ENCODE peak calls at places on chromosomes 12 and 14, in five cellular contexts. One of them, this sample, is unnamed.

GRCh38 chr12:78407722-78408121 is 456.9 kb upstream of the SYT1 start:
- DNase-seq in bronchial epithelial cell: no peak
- DNase-seq in CD8-positive, alpha-beta memory T cell: no peak
- DNase-seq in IMR-90: no peak
- DNase-seq in BJ: no peak
- DNase-seq in this sample: no peak

GRCh38 chr14:26255213-26255612 is 342.6 kb downstream of the NOVA1 start:
- DNase-seq in bronchial epithelial cell: peak
- DNase-seq in CD8-positive, alpha-beta memory T cell: no peak
- DNase-seq in IMR-90: peak
- DNase-seq in BJ: no peak
- DNase-seq in this sample: peak

GRCh38 chr12:99122959-99123358 is 477.9 kb downstream of the APAF1 start:
- DNase-seq in bronchial epithelial cell: no peak
- DNase-seq in CD8-positive, alpha-beta memory T cell: no peak
- DNase-seq in IMR-90: no peak
- DNase-seq in BJ: no peak
- DNase-seq in this sample: no peak

GRCh38 chr12:116802018-116802417 is 63.9 kb downstream of the RNFT2 start:
- DNase-seq in bronchial epithelial cell: no peak
- DNase-seq in CD8-positive, alpha-beta memory T cell: no peak
- DNase-seq in IMR-90: no peak
- DNase-seq in BJ: no peak
- DNase-seq in this sample: no peak

GRCh38 chr12:122862872-122863701 is 27.8 kb downstream of the HIP1R start:
- DNase-seq in bronchial epithelial cell: no peak
- DNase-seq in CD8-positive, alpha-beta memory T cell: no peak
- DNase-seq in IMR-90: no peak
- DNase-seq in BJ: no peak
- DNase-seq in this sample: no peak

GRCh38 chr12:7916936-7917335 is 19.1 kb downstream of the SLC2A3 start:
- DNase-seq in bronchial epithelial cell: no peak
- DNase-seq in CD8-positive, alpha-beta memory T cell: no peak
- DNase-seq in IMR-90: no peak
- DNase-seq in BJ: no peak
- DNase-seq in this sample: no peak

GRCh38 chr12:126784328-126784921 is 1482.5 kb upstream of the TMEM132C start:
- DNase-seq in bronchial epithelial cell: peak
- DNase-seq in CD8-positive, alpha-beta memory T cell: no peak
- DNase-seq in IMR-90: no peak
- DNase-seq in BJ: no peak
- DNase-seq in this sample: peak

GRCh38 chr14:74980746-74981661 is 21.7 kb upstream of the EIF2B2 start:
- DNase-seq in bronchial epithelial cell: no peak
- DNase-seq in CD8-positive, alpha-beta memory T cell: no peak
- DNase-seq in IMR-90: peak
- DNase-seq in BJ: no peak
- DNase-seq in this sample: peak

GRCh38 chr12:130164216-130164542 is 1.9 kb downstream of the FZD10 start:
- DNase-seq in bronchial epithelial cell: no peak
- DNase-seq in CD8-positive, alpha-beta memory T cell: no peak
- DNase-seq in IMR-90: no peak
- DNase-seq in BJ: no peak
- DNase-seq in this sample: no peak

GRCh38 chr12:80556566-80556965 is 112.5 kb downstream of the PTPRQ start:
- DNase-seq in bronchial epithelial cell: no peak
- DNase-seq in CD8-positive, alpha-beta memory T cell: no peak
- DNase-seq in IMR-90: no peak
- DNase-seq in BJ: no peak
- DNase-seq in this sample: peak

GRCh38 chr12:28175098-28175589 is 15.1 kb upstream of the CCDC91 start:
- DNase-seq in bronchial epithelial cell: no peak
- DNase-seq in CD8-positive, alpha-beta memory T cell: no peak
- DNase-seq in IMR-90: no peak
- DNase-seq in BJ: no peak
- DNase-seq in this sample: no peak

GRCh38 chr12:38586652-38587219 is 270.2 kb downstream of the ALG10B start:
- DNase-seq in bronchial epithelial cell: peak
- DNase-seq in CD8-positive, alpha-beta memory T cell: no peak
- DNase-seq in IMR-90: no peak
- DNase-seq in BJ: no peak
- DNase-seq in this sample: no peak

GRCh38 chr14:104771918-104772706 is 19.2 kb downstream of the SIVA1 start:
- DNase-seq in bronchial epithelial cell: no peak
- DNase-seq in CD8-positive, alpha-beta memory T cell: no peak
- DNase-seq in IMR-90: no peak
- DNase-seq in BJ: no peak
- DNase-seq in this sample: no peak

GRCh38 chr12:109295764-109296425 is 13.2 kb downstream of the FOXN4 start:
- DNase-seq in bronchial epithelial cell: no peak
- DNase-seq in CD8-positive, alpha-beta memory T cell: no peak
- DNase-seq in IMR-90: no peak
- DNase-seq in BJ: no peak
- DNase-seq in this sample: no peak

GRCh38 chr12:121175383-121176119 is 34.4 kb upstream of the P2RX4 start:
- DNase-seq in bronchial epithelial cell: no peak
- DNase-seq in CD8-positive, alpha-beta memory T cell: no peak
- DNase-seq in IMR-90: no peak
- DNase-seq in BJ: no peak
- DNase-seq in this sample: no peak

GRCh38 chr12:118206107-118206412 is 70.1 kb downstream of the PEBP1 start:
- DNase-seq in bronchial epithelial cell: no peak
- DNase-seq in CD8-positive, alpha-beta memory T cell: no peak
- DNase-seq in IMR-90: no peak
- DNase-seq in BJ: no peak
- DNase-seq in this sample: no peak

GRCh38 chr14:89443002-89443660 is 26.1 kb upstream of the FOXN3 start:
- DNase-seq in bronchial epithelial cell: peak
- DNase-seq in CD8-positive, alpha-beta memory T cell: no peak
- DNase-seq in IMR-90: peak
- DNase-seq in BJ: no peak
- DNase-seq in this sample: peak

GRCh38 chr14:52351561-52352491 is 37.7 kb downstream of the PTGER2 start:
- DNase-seq in bronchial epithelial cell: no peak
- DNase-seq in CD8-positive, alpha-beta memory T cell: no peak
- DNase-seq in IMR-90: peak
- DNase-seq in BJ: peak
- DNase-seq in this sample: peak

GRCh38 chr12:9947674-9948073 is 15.5 kb upstream of the CLEC2A start:
- DNase-seq in bronchial epithelial cell: no peak
- DNase-seq in CD8-positive, alpha-beta memory T cell: no peak
- DNase-seq in IMR-90: no peak
- DNase-seq in BJ: no peak
- DNase-seq in this sample: no peak

GRCh38 chr14:53900499-53900898 is 56.1 kb downstream of the BMP4 start:
- DNase-seq in bronchial epithelial cell: no peak
- DNase-seq in CD8-positive, alpha-beta memory T cell: no peak
- DNase-seq in IMR-90: no peak
- DNase-seq in BJ: no peak
- DNase-seq in this sample: no peak

GRCh38 chr14:86057018-86057667 is 527.2 kb downstream of the FLRT2 start:
- DNase-seq in bronchial epithelial cell: peak
- DNase-seq in CD8-positive, alpha-beta memory T cell: no peak
- DNase-seq in IMR-90: peak
- DNase-seq in BJ: no peak
- DNase-seq in this sample: peak

GRCh38 chr14:103128631-103129300 is 5.5 kb downstream of the TNFAIP2 start:
- DNase-seq in bronchial epithelial cell: peak
- DNase-seq in CD8-positive, alpha-beta memory T cell: no peak
- DNase-seq in IMR-90: no peak
- DNase-seq in BJ: no peak
- DNase-seq in this sample: no peak

GRCh38 chr12:26767116-26767515 is 65.9 kb downstream of the ITPR2 start:
- DNase-seq in bronchial epithelial cell: no peak
- DNase-seq in CD8-positive, alpha-beta memory T cell: no peak
- DNase-seq in IMR-90: no peak
- DNase-seq in BJ: no peak
- DNase-seq in this sample: no peak

GRCh38 chr12:54412348-54412747 is 6.7 kb downstream of the ITGA5 start:
- DNase-seq in bronchial epithelial cell: no peak
- DNase-seq in CD8-positive, alpha-beta memory T cell: no peak
- DNase-seq in IMR-90: no peak
- DNase-seq in BJ: no peak
- DNase-seq in this sample: no peak

GRCh38 chr12:54412786-54413185 is 6.3 kb downstream of the ITGA5 start:
- DNase-seq in bronchial epithelial cell: no peak
- DNase-seq in CD8-positive, alpha-beta memory T cell: no peak
- DNase-seq in IMR-90: no peak
- DNase-seq in BJ: no peak
- DNase-seq in this sample: no peak

GRCh38 chr12:54414191-54414525 is 4.9 kb downstream of the ITGA5 start:
- DNase-seq in bronchial epithelial cell: no peak
- DNase-seq in CD8-positive, alpha-beta memory T cell: no peak
- DNase-seq in IMR-90: no peak
- DNase-seq in BJ: no peak
- DNase-seq in this sample: no peak

GRCh38 chr12:54415223-54415929 is 3.7 kb downstream of the ITGA5 start:
- DNase-seq in bronchial epithelial cell: no peak
- DNase-seq in CD8-positive, alpha-beta memory T cell: no peak
- DNase-seq in IMR-90: no peak
- DNase-seq in BJ: no peak
- DNase-seq in this sample: no peak

GRCh38 chr12:54413284-54414190 is 5.5 kb downstream of the ITGA5 start:
- DNase-seq in bronchial epithelial cell: no peak
- DNase-seq in CD8-positive, alpha-beta memory T cell: peak
- DNase-seq in IMR-90: no peak
- DNase-seq in BJ: no peak
- DNase-seq in this sample: no peak
- H3K4me3 ChIP-seq in bronchial epithelial cell: no peak
- H3K4me3 ChIP-seq in CD8-positive, alpha-beta memory T cell: peak
- H3K4me3 ChIP-seq in IMR-90: no peak
- H3K4me3 ChIP-seq in BJ: no peak
- H3K4me3 ChIP-seq in this sample: no peak

DNA sequence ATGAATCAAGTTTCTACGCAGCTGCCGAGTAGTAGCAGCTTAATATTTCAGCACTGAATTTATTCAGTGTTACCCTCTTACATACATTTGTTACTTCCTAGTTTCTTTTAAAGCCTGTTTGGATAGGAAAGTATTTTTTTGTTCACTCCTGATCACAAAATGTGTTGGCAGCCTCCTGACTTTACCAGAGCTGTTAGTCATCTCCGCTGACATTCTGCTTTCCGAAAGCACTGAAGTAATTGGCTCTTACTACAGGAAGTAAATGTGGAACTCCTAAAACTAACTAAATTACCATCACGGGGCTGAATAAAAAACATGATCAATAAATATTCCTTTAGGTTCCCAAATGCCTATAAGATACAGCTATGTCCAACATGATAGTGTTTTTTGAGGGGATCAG is 225.5 kb downstream of the EPS8 start:
- DNase-seq in bronchial epithelial cell: peak
- DNase-seq in CD8-positive, alpha-beta memory T cell: no peak
- DNase-seq in IMR-90: peak
- DNase-seq in BJ: no peak
- DNase-seq in this sample: peak
- H3K4me3 ChIP-seq in bronchial epithelial cell: no peak
- H3K4me3 ChIP-seq in CD8-positive, alpha-beta memory T cell: peak
- H3K4me3 ChIP-seq in IMR-90: no peak
- H3K4me3 ChIP-seq in BJ: no peak
- H3K4me3 ChIP-seq in this sample: no peak

GRCh38 chr14:64724578-64724930 is 20.3 kb downstream of the PLEKHG3 start:
- DNase-seq in bronchial epithelial cell: no peak
- DNase-seq in CD8-positive, alpha-beta memory T cell: no peak
- DNase-seq in IMR-90: no peak
- DNase-seq in BJ: no peak
- DNase-seq in this sample: no peak

GRCh38 chr14:64725360-64725815 is 21.2 kb downstream of the PLEKHG3 start:
- DNase-seq in bronchial epithelial cell: no peak
- DNase-seq in CD8-positive, alpha-beta memory T cell: no peak
- DNase-seq in IMR-90: no peak
- DNase-seq in BJ: no peak
- DNase-seq in this sample: no peak

GRCh38 chr14:64727551-64728071 is 23.4 kb downstream of the PLEKHG3 start:
- DNase-seq in bronchial epithelial cell: no peak
- DNase-seq in CD8-positive, alpha-beta memory T cell: no peak
- DNase-seq in IMR-90: no peak
- DNase-seq in BJ: no peak
- DNase-seq in this sample: no peak

GRCh38 chr14:64726585-64726890 is 22.3 kb downstream of the PLEKHG3 start:
- DNase-seq in bronchial epithelial cell: peak
- DNase-seq in CD8-positive, alpha-beta memory T cell: no peak
- DNase-seq in IMR-90: peak
- DNase-seq in BJ: no peak
- DNase-seq in this sample: peak

DNA sequence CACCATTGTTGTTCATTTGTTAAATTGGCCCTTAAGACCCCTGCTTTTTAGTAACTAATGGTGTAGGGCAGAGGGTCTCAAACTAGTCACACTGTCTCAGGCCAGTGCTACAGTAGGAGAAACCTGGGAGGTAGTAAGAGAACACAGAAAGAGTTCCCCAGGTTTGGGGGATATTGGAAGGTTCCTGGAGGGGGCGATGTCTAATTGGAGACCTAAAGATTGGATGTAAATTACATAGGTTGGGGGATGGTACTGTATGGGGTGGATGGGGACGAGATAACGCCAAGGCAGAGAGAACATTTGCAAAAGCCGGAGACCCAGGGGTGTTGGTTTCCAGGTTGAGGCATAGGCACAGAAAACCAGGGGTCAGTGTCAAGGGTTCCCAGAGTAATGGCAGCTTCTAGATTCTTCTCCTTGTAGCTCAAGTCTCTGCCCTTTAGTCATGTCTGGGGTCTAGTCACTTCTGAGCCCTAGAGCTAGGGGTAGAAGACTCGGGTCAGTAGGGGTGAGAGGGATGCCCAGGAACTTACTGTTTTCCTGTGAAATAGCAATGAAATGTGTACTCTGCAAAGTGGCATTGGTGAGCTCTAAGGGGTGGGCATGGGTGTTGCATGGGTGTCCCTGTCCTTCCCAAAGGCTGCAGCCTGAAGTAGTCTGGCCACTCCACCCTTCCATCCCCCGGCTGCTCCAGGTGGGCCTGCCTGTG is 21.8 kb downstream of the PLEKHG3 start:
- DNase-seq in bronchial epithelial cell: no peak
- DNase-seq in CD8-positive, alpha-beta memory T cell: no peak
- DNase-seq in IMR-90: no peak
- DNase-seq in BJ: no peak
- DNase-seq in this sample: no peak
- H3K4me3 ChIP-seq in bronchial epithelial cell: no peak
- H3K4me3 ChIP-seq in CD8-positive, alpha-beta memory T cell: no peak
- H3K4me3 ChIP-seq in IMR-90: no peak
- H3K4me3 ChIP-seq in BJ: no peak
- H3K4me3 ChIP-seq in this sample: no peak

GRCh38 chr12:56721721-56722120 is 3.4 kb downstream of the NACA start:
- DNase-seq in bronchial epithelial cell: no peak
- DNase-seq in CD8-positive, alpha-beta memory T cell: no peak
- DNase-seq in IMR-90: no peak
- DNase-seq in BJ: no peak
- DNase-seq in this sample: no peak
- H3K4me3 ChIP-seq in bronchial epithelial cell: peak
- H3K4me3 ChIP-seq in CD8-positive, alpha-beta memory T cell: peak
- H3K4me3 ChIP-seq in IMR-90: no peak
- H3K4me3 ChIP-seq in BJ: no peak
- H3K4me3 ChIP-seq in this sample: no peak

This sample was measured in astrocyte of the spinal cord.